ENCODE peak calls at places on chromosomes 5 and 9, in four cellular contexts. L is A549, P is HepG2, E is K562. A is an unnamed sample.

GRCh38 chr9:123375725-123376132 is 19.7 kb downstream of the CRB2 start:
- DNase-seq in L (no peak), P (peak), E (peak), A (no peak)

GRCh38 chr5:38226091-38226490 is 32.3 kb upstream of the EGFLAM start:
- DNase-seq in L (no peak), P (no peak), E (no peak), A (no peak)

GRCh38 chr5:8949908-8950307 is 596.0 kb downstream of the SEMA5A start:
- DNase-seq in L (no peak), P (no peak), E (no peak), A (no peak)

GRCh38 chr5:3394877-3395599 is 200.6 kb upstream of the IRX1 start:
- DNase-seq in L (no peak), P (no peak), E (no peak), A (no peak)

GRCh38 chr9:3200331-3200774 is 325.4 kb downstream of the RFX3 start:
- DNase-seq in L (no peak), P (no peak), E (no peak), A (no peak)

GRCh38 chr5:150068472-150068871 is 17.9 kb downstream of the CSF1R start:
- DNase-seq in L (no peak), P (no peak), E (no peak), A (no peak)

GRCh38 chr5:89932771-89933181 is 476.8 kb downstream of the CETN3 start:
- DNase-seq in L (no peak), P (no peak), E (no peak), A (no peak)

GRCh38 chr5:141715340-141715905 is 33.4 kb upstream of the ARAP3 start:
- DNase-seq in L (no peak), P (no peak), E (no peak), A (no peak)

GRCh38 chr9:15837079-15837679 is 284.3 kb downstream of the CCDC171 start:
- DNase-seq in L (peak), P (peak), E (peak), A (no peak)

GRCh38 chr5:116291271-116291670 is 206.4 kb downstream of the COMMD10 start:
- DNase-seq in L (no peak), P (no peak), E (no peak), A (no peak)

GRCh38 chr5:169218176-169218575 is 82.8 kb downstream of the SLIT3 start:
- DNase-seq in L (no peak), P (no peak), E (no peak), A (no peak)

GRCh38 chr5:13250450-13251291 is 693.8 kb downstream of the DNAH5 start:
- DNase-seq in L (peak), P (peak), E (peak), A (no peak)

GRCh38 chr5:149732500-149733128 is 2.5 kb downstream of the PPARGC1B start:
- DNase-seq in L (no peak), P (peak), E (peak), A (no peak)

GRCh38 chr9:133513214-133514088 is 11.3 kb downstream of the MYMK start:
- DNase-seq in L (no peak), P (no peak), E (no peak), A (no peak)

GRCh38 chr5:60992871-60993270 is 47.9 kb downstream of the NDUFAF2 start:
- DNase-seq in L (no peak), P (no peak), E (no peak), A (no peak)

GRCh38 chr5:169542811-169543210 is 40.8 kb upstream of the SPDL1 start:
- DNase-seq in L (no peak), P (no peak), E (no peak), A (no peak)

GRCh38 chr9:137918331-137919094 is 40.9 kb downstream of the CACNA1B start:
- DNase-seq in L (no peak), P (no peak), E (no peak), A (no peak)

GRCh38 chr5:150024241-150024984 is 23.9 kb downstream of the HMGXB3 start:
- DNase-seq in L (no peak), P (no peak), E (peak), A (no peak)

DNA sequence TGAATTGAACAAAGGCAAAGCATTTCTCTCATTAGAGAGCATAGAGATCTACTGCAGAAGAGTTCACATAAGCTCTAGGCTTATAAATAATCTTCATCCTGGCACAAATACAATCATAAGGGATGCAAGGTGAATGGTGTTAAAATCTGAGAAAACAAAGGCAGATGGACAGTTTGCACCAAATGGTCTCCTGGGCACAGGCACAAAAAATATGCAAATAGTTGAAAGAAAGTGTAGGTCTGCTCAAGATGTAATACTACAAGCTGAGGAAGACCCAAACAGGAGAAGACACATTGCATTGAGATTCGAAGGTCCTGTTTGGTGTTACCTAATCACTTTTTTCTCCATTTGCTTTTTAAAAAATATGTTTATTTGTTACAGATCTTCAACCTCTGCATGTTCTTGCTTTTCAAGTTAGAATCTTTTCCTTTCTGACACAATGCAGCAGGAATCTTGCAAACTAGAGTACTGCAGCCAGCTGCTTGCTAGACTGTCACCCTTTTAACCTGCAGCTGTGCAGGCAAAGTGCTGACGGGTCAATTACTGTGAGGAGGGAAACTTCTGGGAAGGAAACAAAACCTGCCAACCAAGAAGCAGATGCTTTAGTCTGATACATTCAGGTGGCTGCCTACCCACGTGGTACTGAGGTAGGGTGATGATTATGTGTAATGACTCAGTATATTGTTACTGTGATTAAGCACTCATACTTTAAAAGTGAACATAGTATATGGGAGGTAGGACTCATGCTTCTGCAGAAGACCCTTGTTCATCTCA is 1048.6 kb upstream of the SEMA6A start:
- DNase-seq in L (no peak), P (no peak), E (no peak), A (no peak)
- TF ChIP-seq RNF2 in L (no peak), P (no peak), E (no peak), A (no peak)

DNA sequence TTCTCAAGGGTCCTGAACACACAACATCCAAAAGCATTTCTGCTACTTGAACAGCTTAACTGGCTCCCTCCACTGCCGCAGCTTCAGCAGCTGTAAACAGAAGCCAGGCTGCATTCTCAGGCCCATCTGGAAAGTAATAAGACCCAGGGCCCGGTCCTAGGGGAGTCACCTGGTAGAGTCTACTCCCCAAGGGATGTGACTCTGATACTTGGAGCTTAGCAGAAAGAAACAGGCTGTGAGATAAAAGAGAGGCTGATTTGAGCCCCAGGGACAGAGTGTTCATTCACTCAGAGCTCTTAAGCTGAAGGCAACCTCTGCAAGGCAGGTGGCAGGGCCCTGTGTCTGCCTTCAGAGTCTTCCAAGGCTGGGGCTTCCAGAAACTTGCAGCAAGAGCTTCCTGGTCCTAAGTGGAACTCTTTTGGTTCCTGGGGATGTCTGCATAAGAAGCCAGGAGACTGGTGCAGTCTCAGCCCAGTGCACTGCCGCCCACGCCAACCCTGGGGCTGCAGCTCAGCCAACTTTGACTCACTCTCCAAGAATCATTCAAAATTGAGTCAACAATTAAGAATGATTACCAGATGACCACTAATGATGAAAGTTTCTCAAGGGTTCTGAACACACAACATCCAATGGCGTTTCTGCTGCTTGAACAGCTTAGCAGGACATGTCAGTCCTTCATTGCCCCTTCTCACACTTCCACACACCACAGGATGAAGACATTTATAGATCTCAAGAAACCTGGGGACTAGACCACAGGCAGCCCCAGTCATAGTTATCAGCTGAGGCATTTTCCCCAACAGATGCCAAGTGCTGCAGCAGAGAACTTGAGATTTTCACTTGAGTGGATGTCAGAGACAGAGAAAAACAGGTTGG is 356.5 kb downstream of the SPOCK1 start:
- DNase-seq in L (no peak), P (no peak), E (no peak), A (no peak)
- TF ChIP-seq RNF2 in L (no peak), P (no peak), E (no peak), A (no peak)

GRCh38 chr5:80245986-80246781 is 9.7 kb downstream of the SERINC5 start:
- DNase-seq in L (no peak), P (peak), E (no peak), A (no peak)
- TF ChIP-seq RNF2 in L (no peak), P (no peak), E (no peak), A (no peak)

GRCh38 chr5:1246711-1247431 is 21.7 kb downstream of the SLC6A18 start:
- DNase-seq in L (peak), P (peak), E (peak), A (peak)
- TF ChIP-seq RNF2 in L (no peak), P (no peak), E (no peak), A (no peak)

GRCh38 chr5:167595196-167595595 is 696.2 kb upstream of the WWC1 start:
- DNase-seq in L (no peak), P (no peak), E (no peak), A (no peak)

GRCh38 chr5:167593706-167594105 is 697.7 kb upstream of the WWC1 start:
- DNase-seq in L (no peak), P (no peak), E (no peak), A (no peak)

GRCh38 chr5:167594750-167595149 is 696.7 kb upstream of the WWC1 start:
- DNase-seq in L (no peak), P (no peak), E (no peak), A (no peak)

GRCh38 chr5:167587768-167588167 is 703.7 kb upstream of the WWC1 start:
- DNase-seq in L (peak), P (peak), E (no peak), A (peak)

DNA sequence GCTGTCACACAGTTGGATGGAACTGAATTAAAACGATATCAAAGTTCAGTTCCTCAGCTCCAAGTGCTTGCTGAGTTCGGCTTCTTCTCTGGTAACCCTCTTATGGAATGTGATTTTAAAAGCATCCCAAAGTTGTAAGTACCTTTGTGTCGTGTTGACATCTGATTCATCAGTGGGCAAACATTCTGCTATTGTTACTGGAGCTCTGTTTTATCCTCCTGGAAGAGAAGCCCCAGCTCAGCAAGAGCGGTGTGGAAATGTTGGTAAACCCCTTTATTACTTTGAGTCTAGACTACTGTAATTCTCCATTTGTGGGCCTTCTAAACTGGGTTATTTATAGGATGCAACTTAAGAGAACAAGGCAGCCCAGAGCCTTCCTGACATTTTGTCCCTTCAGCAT is 699.3 kb upstream of the WWC1 start:
- DNase-seq in L (no peak), P (no peak), E (no peak), A (no peak)
- TF ChIP-seq RNF2 in L (no peak), P (no peak), E (no peak), A (no peak)

GRCh38 chr9:20297646-20298084 is 324.6 kb downstream of the MLLT3 start:
- DNase-seq in L (no peak), P (no peak), E (no peak), A (no peak)
- TF ChIP-seq RNF2 in L (no peak), P (no peak), E (no peak), A (no peak)

GRCh38 chr5:82050955-82051354 is 79.1 kb downstream of the ATG10 start:
- DNase-seq in L (no peak), P (no peak), E (no peak), A (no peak)

GRCh38 chr5:82045526-82046267 is 73.9 kb downstream of the ATG10 start:
- DNase-seq in L (no peak), P (no peak), E (no peak), A (no peak)

GRCh38 chr5:82044015-82044414 is 72.2 kb downstream of the ATG10 start:
- DNase-seq in L (no peak), P (no peak), E (no peak), A (no peak)

GRCh38 chr5:82046268-82046621 is 74.4 kb downstream of the ATG10 start:
- DNase-seq in L (no peak), P (no peak), E (no peak), A (no peak)
- TF ChIP-seq RNF2 in L (no peak), P (no peak), E (no peak), A (no peak)

A was measured in H1.